ENCODE peak calls at places on chromosome 11, in four cellular contexts. L is mammary epithelial cell, W is A673, O is pancreas. P is an unnamed sample. For H3K4me1, the result is how much of the 10 kb centered on the place peaks cover.

GRCh38 chr11:3006505-3007260 is 14.6 kb upstream of the NAP1L4 start:
- DNase-seq in L (no peak), W (peak), O (no peak), P (no peak)

GRCh38 chr11:101707477-101707876 is 123.7 kb upstream of the TRPC6 start:
- DNase-seq in L (no peak), W (no peak), O (no peak), P (no peak)

GRCh38 chr11:106242723-106243405 is 165.4 kb downstream of the AASDHPPT start:
- DNase-seq in L (no peak), W (no peak), O (no peak), P (no peak)

GRCh38 chr11:65108469-65109123 is 3.1 kb upstream of the TM7SF2 start:
- DNase-seq in L (no peak), W (no peak), O (peak), P (no peak)

GRCh38 chr11:72079776-72080325 is 491 bp downstream of the NUMA1 start:
- DNase-seq in L (peak), W (no peak), O (no peak), P (no peak)

GRCh38 chr11:116445108-116446047 is 327.4 kb downstream of the BUD13 start:
- DNase-seq in L (no peak), W (no peak), O (no peak), P (no peak)

GRCh38 chr11:110148775-110149744 is 55.9 kb downstream of the ZC3H12C start:
- DNase-seq in L (peak), W (peak), O (no peak), P (no peak)

GRCh38 chr11:112656772-112657428 is 304.3 kb upstream of the NCAM1 start:
- DNase-seq in L (peak), W (peak), O (no peak), P (no peak)

GRCh38 chr11:125174057-125174456 is 9.5 kb downstream of the PKNOX2 start:
- DNase-seq in L (no peak), W (no peak), O (no peak), P (no peak)

GRCh38 chr11:60334005-60334620 is 7.1 kb downstream of the MS4A6E start:
- DNase-seq in L (peak), W (peak), O (peak), P (peak)

GRCh38 chr11:20596629-20597129 is 2.7 kb upstream of the SLC6A5 start:
- DNase-seq in L (peak), W (no peak), O (no peak), P (no peak)

GRCh38 chr11:102473543-102473942 is 21.0 kb upstream of the TMEM123 start:
- DNase-seq in L (no peak), W (no peak), O (no peak), P (no peak)

GRCh38 chr11:86931965-86932332 is 23.2 kb downstream of the FZD4 start:
- DNase-seq in L (peak), W (peak), O (no peak), P (no peak)
- H3K4me1 ChIP-seq in L (under half), W (half or more), O (under half), P (under half)

GRCh38 chr11:31808721-31809542 is 2.2 kb downstream of the PAX6 start:
- DNase-seq in L (no peak), W (no peak), O (peak), P (no peak)
- H3K4me3 ChIP-seq in L (no peak), W (peak), O (no peak), P (no peak)

GRCh38 chr11:36055356-36055755 is 111.5 kb downstream of the LDLRAD3 start:
- DNase-seq in L (no peak), W (no peak), O (no peak), P (no peak)
- H3K4me1 ChIP-seq in L (under half), W (under half), O (under half), P (under half)

GRCh38 chr11:78037825-78038620 is 14.9 kb upstream of the KCTD14 start:
- DNase-seq in L (no peak), W (no peak), O (no peak), P (no peak)
- H3K4me3 ChIP-seq in L (no peak), W (no peak), O (no peak), P (no peak)

GRCh38 chr11:46672381-46672839 is 28.0 kb downstream of the ARHGAP1 start:
- DNase-seq in L (no peak), W (no peak), O (peak), P (no peak)
- H3K4me1 ChIP-seq in L (under half), W (under half), O (under half), P (under half)

GRCh38 chr11:123137496-123138270 is 57.4 kb downstream of the CLMP start:
- DNase-seq in L (no peak), W (peak), O (no peak), P (peak)
- H3K4me3 ChIP-seq in L (no peak), W (peak), O (no peak), P (no peak)

GRCh38 chr11:44863231-44863630 is 87.5 kb downstream of the TP53I11 start:
- DNase-seq in L (no peak), W (no peak), O (no peak), P (no peak)
- H3K4me1 ChIP-seq in L (under half), W (under half), O (under half), P (under half)

DNA sequence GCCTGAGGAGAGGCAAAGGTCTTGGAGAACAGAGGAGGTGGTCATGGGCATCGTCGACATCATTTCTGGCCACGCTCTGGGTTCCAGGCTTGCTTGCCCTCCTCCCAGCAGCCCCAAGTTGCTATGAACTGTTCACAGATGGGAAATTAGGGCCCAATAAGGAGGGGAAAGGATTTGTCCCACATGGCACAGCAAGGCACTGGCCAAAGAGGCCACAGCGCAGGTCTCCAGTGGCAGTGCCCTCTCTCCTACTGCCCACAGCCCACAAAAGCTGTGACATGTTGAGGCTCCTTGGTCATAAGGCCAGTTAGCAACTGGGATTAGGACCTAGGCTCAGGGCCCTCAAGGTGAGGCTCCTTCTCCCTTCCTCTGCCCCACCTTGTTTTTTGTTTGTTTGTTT is 1.6 kb upstream of the PEX16 start:
- DNase-seq in L (no peak), W (no peak), O (peak), P (no peak)
- H3K4me3 ChIP-seq in L (no peak), W (no peak), O (no peak), P (no peak)

GRCh38 chr11:10894666-10895065 is 36.8 kb upstream of the ZBED5 start:
- DNase-seq in L (no peak), W (no peak), O (no peak), P (no peak)
- H3K4me1 ChIP-seq in L (under half), W (under half), O (under half), P (under half)

P was measured in iPS DF 6.9.